ENCODE peak calls at places on chromosome 1, in four cellular contexts. One of them, this sample, is unnamed.

GRCh38 chr1:217647791-217648190 is 16.6 kb downstream of the SPATA17 start:
- DNase-seq in psoas muscle: no peak
- DNase-seq in adrenal gland: no peak
- DNase-seq in OCI-LY7: no peak
- DNase-seq in this sample: no peak

GRCh38 chr1:187842406-187843165 is 1013.8 kb downstream of the PLA2G4A start:
- DNase-seq in psoas muscle: no peak
- DNase-seq in adrenal gland: no peak
- DNase-seq in OCI-LY7: peak
- DNase-seq in this sample: no peak

GRCh38 chr1:234875953-234876814 is 252.5 kb downstream of the TOMM20 start:
- DNase-seq in psoas muscle: no peak
- DNase-seq in adrenal gland: peak
- DNase-seq in OCI-LY7: no peak
- DNase-seq in this sample: no peak

GRCh38 chr1:160813215-160813614 is 17.2 kb downstream of the LY9 start:
- DNase-seq in psoas muscle: no peak
- DNase-seq in adrenal gland: no peak
- DNase-seq in OCI-LY7: peak
- DNase-seq in this sample: no peak

GRCh38 chr1:100597069-100597741 is 59.3 kb downstream of the GPR88 start:
- DNase-seq in psoas muscle: no peak
- DNase-seq in adrenal gland: no peak
- DNase-seq in OCI-LY7: no peak
- DNase-seq in this sample: no peak

GRCh38 chr1:241269116-241269515 is 87.9 kb downstream of the RGS7 start:
- DNase-seq in psoas muscle: no peak
- DNase-seq in adrenal gland: no peak
- DNase-seq in OCI-LY7: no peak
- DNase-seq in this sample: no peak

GRCh38 chr1:172466795-172467407 is 23.0 kb upstream of the PIGC start:
- DNase-seq in psoas muscle: no peak
- DNase-seq in adrenal gland: no peak
- DNase-seq in OCI-LY7: no peak
- DNase-seq in this sample: no peak

GRCh38 chr1:111553199-111553598 is 49.8 kb upstream of the ADORA3 start:
- DNase-seq in psoas muscle: no peak
- DNase-seq in adrenal gland: no peak
- DNase-seq in OCI-LY7: no peak
- DNase-seq in this sample: no peak

GRCh38 chr1:155007253-155007828 is 4.7 kb downstream of the ZBTB7B start:
- DNase-seq in psoas muscle: peak
- DNase-seq in adrenal gland: peak
- DNase-seq in OCI-LY7: no peak
- DNase-seq in this sample: peak

GRCh38 chr1:206507395-206508129 is at the start of gene RASSF5:
- DNase-seq in psoas muscle: peak
- DNase-seq in adrenal gland: peak
- DNase-seq in OCI-LY7: no peak
- DNase-seq in this sample: peak
- H3K4me3 ChIP-seq in psoas muscle: peak
- H3K4me3 ChIP-seq in adrenal gland: peak
- H3K4me3 ChIP-seq in OCI-LY7: no peak
- H3K4me3 ChIP-seq in this sample: peak

GRCh38 chr1:152718238-152718637 is 10.3 kb downstream of the LCE4A start:
- DNase-seq in psoas muscle: no peak
- DNase-seq in adrenal gland: no peak
- DNase-seq in OCI-LY7: no peak
- DNase-seq in this sample: no peak
- H3K4me3 ChIP-seq in psoas muscle: no peak
- H3K4me3 ChIP-seq in adrenal gland: no peak
- H3K4me3 ChIP-seq in OCI-LY7: no peak
- H3K4me3 ChIP-seq in this sample: no peak

GRCh38 chr1:26352338-26352679 is 1.6 kb downstream of the CRYBG2 start:
- DNase-seq in psoas muscle: no peak
- DNase-seq in adrenal gland: no peak
- DNase-seq in OCI-LY7: no peak
- DNase-seq in this sample: no peak

GRCh38 chr1:26350343-26350700 is 3.6 kb downstream of the CRYBG2 start:
- DNase-seq in psoas muscle: no peak
- DNase-seq in adrenal gland: no peak
- DNase-seq in OCI-LY7: no peak
- DNase-seq in this sample: no peak

GRCh38 chr1:26353210-26353859 is 595 bp downstream of the CRYBG2 start:
- DNase-seq in psoas muscle: no peak
- DNase-seq in adrenal gland: no peak
- DNase-seq in OCI-LY7: no peak
- DNase-seq in this sample: no peak

GRCh38 chr1:26350701-26351590 is 3.0 kb downstream of the CRYBG2 start:
- DNase-seq in psoas muscle: no peak
- DNase-seq in adrenal gland: no peak
- DNase-seq in OCI-LY7: no peak
- DNase-seq in this sample: no peak

DNA sequence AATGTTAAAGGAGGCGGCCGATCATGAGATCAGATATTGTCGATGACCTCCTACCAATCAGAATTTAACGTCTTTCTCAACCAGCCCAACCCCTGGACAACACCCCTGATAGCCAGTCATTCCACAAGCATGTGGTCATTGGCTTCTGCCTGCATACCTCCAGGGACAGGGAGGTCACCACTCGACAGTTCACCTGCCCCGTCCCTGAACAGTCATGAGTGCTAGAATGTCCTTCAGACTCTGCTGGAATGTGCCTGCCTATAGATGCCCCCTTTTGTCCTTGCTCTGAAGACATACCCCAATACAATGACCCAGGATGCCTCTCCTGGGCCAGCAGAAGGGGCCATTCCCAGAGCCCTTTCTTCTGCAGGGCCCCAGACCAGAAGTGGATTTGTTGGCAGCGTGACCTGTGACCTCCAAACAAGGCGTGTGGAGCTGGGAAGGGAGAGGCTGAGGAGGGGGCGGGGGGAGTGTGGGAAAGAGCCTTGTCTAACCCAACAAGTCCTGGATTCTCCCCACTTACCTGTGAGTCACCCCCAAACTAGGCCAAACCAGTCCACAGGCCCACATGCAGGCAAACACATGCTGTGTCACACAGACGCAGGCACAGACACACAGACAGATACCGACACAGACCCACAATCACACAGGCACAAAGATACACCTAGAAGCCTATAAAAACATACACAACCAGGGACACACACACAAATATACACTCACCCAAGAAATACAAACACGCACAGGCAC is 2.2 kb downstream of the CRYBG2 start:
- DNase-seq in psoas muscle: no peak
- DNase-seq in adrenal gland: no peak
- DNase-seq in OCI-LY7: no peak
- DNase-seq in this sample: no peak
- H3K4me3 ChIP-seq in psoas muscle: no peak
- H3K4me3 ChIP-seq in adrenal gland: no peak
- H3K4me3 ChIP-seq in OCI-LY7: no peak
- H3K4me3 ChIP-seq in this sample: no peak

DNA sequence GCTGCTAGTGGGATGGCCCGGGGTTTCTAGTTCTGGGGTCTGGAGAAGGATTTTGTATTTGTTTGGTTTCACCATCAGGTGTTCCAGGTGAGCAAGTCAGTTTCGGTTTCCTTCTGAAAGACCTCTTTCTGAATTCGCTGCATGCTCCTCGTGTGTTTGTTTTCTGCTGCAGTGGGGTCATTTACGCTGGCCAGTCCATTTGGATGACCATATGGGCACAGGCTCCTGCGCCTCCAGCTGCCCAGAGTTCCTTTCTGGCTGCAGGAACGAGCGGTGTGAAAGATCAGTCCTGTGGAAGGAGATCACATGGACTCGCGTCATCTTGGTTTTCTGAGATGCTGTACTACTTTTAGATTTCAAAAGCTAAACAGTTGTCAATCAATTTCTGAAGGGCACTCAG is 83.7 kb upstream of the GCLM start:
- DNase-seq in psoas muscle: no peak
- DNase-seq in adrenal gland: no peak
- DNase-seq in OCI-LY7: no peak
- DNase-seq in this sample: no peak
- H3K4me3 ChIP-seq in psoas muscle: no peak
- H3K4me3 ChIP-seq in adrenal gland: no peak
- H3K4me3 ChIP-seq in OCI-LY7: no peak
- H3K4me3 ChIP-seq in this sample: no peak

GRCh38 chr1:200037501-200037900 is 10.0 kb downstream of the NR5A2 start:
- DNase-seq in psoas muscle: no peak
- DNase-seq in adrenal gland: no peak
- DNase-seq in OCI-LY7: no peak
- DNase-seq in this sample: no peak

GRCh38 chr1:200038987-200039848 is 11.7 kb downstream of the NR5A2 start:
- DNase-seq in psoas muscle: peak
- DNase-seq in adrenal gland: no peak
- DNase-seq in OCI-LY7: peak
- DNase-seq in this sample: peak

GRCh38 chr1:200037904-200038644 is 10.6 kb downstream of the NR5A2 start:
- DNase-seq in psoas muscle: no peak
- DNase-seq in adrenal gland: no peak
- DNase-seq in OCI-LY7: no peak
- DNase-seq in this sample: no peak

GRCh38 chr1:200039849-200040479 is 12.5 kb downstream of the NR5A2 start:
- DNase-seq in psoas muscle: no peak
- DNase-seq in adrenal gland: no peak
- DNase-seq in OCI-LY7: no peak
- DNase-seq in this sample: no peak

GRCh38 chr1:200038645-200038986 is 11.1 kb downstream of the NR5A2 start:
- DNase-seq in psoas muscle: no peak
- DNase-seq in adrenal gland: no peak
- DNase-seq in OCI-LY7: no peak
- DNase-seq in this sample: no peak
- H3K4me3 ChIP-seq in psoas muscle: peak
- H3K4me3 ChIP-seq in adrenal gland: no peak
- H3K4me3 ChIP-seq in OCI-LY7: peak
- H3K4me3 ChIP-seq in this sample: no peak